ENCODE peak calls at places on chromosomes 4 and X, in six cellular contexts. D, S, H, L, V and N are unnamed samples.

GRCh38 chrX:152895724-152896420 is 2.0 kb upstream of the ZNF185 start:
- DNase-seq in D (no peak), S (peak), H (peak), L (no peak), V (peak), N (peak)

GRCh38 chr4:8202108-8202507 is 3.0 kb downstream of the SH3TC1 start:
- DNase-seq in D (no peak), S (no peak), H (no peak), L (no peak), V (no peak), N (no peak)

GRCh38 chr4:104589264-104589868 is 94.7 kb upstream of the CXXC4 start:
- DNase-seq in D (no peak), S (no peak), H (no peak), L (no peak), V (no peak), N (no peak)

GRCh38 chr4:139242511-139243051 is 37.4 kb downstream of the MGARP start:
- DNase-seq in D (no peak), S (no peak), H (no peak), L (no peak), V (no peak), N (no peak)

GRCh38 chrX:136125106-136125505 is 22.2 kb upstream of the FHL1 start:
- DNase-seq in D (no peak), S (no peak), H (no peak), L (no peak), V (no peak), N (no peak)

GRCh38 chrX:123422875-123423274 is 238.8 kb downstream of the GRIA3 start:
- DNase-seq in D (no peak), S (no peak), H (peak), L (no peak), V (no peak), N (no peak)

GRCh38 chr4:87005690-87006461 is 71.1 kb downstream of the AFF1 start:
- DNase-seq in D (no peak), S (no peak), H (peak), L (no peak), V (no peak), N (no peak)

GRCh38 chrX:33128048-33128805 is 83.1 kb downstream of the DMD start:
- DNase-seq in D (no peak), S (no peak), H (no peak), L (no peak), V (no peak), N (no peak)

GRCh38 chrX:55710701-55711100 is 6.8 kb upstream of the RRAGB start:
- DNase-seq in D (no peak), S (no peak), H (no peak), L (no peak), V (no peak), N (no peak)

GRCh38 chrX:129540068-129540653 is at the start of gene OCRL:
- DNase-seq in D (peak), S (peak), H (peak), L (peak), V (peak), N (peak)

GRCh38 chr4:84235131-84235530 is 264.0 kb downstream of the NKX6-1 start:
- DNase-seq in D (no peak), S (no peak), H (no peak), L (no peak), V (no peak), N (no peak)

GRCh38 chr4:78166582-78166981 is 109.5 kb downstream of the FRAS1 start:
- DNase-seq in D (no peak), S (no peak), H (no peak), L (no peak), V (no peak), N (no peak)

GRCh38 chrX:15404712-15405111 is 20.5 kb upstream of the VEGFD start:
- DNase-seq in D (no peak), S (no peak), H (peak), L (peak), V (no peak), N (no peak)

GRCh38 chr4:139523076-139523475 is 32.9 kb downstream of the SETD7 start:
- DNase-seq in D (no peak), S (peak), H (peak), L (no peak), V (no peak), N (no peak)

GRCh38 chrX:68829594-68830485 is 1.0 kb downstream of the EFNB1 start:
- DNase-seq in D (peak), S (no peak), H (no peak), L (no peak), V (no peak), N (no peak)

GRCh38 chr4:184475096-184475461 is 729 bp upstream of the IRF2 start:
- DNase-seq in D (peak), S (peak), H (peak), L (no peak), V (no peak), N (peak)
- TF ChIP-seq POLR2A in D (no peak), S (no peak), H (no peak), L (no peak), V (no peak), N (no peak)

GRCh38 chr4:188414441-188414840 is 275.2 kb downstream of the TRIML1 start:
- DNase-seq in D (no peak), S (no peak), H (no peak), L (no peak), V (no peak), N (no peak)

GRCh38 chr4:188403272-188403671 is 264.0 kb downstream of the TRIML1 start:
- DNase-seq in D (no peak), S (no peak), H (no peak), L (no peak), V (no peak), N (no peak)

GRCh38 chr4:188412499-188412898 is 273.3 kb downstream of the TRIML1 start:
- DNase-seq in D (no peak), S (no peak), H (no peak), L (no peak), V (no peak), N (no peak)

GRCh38 chr4:188411805-188412204 is 272.6 kb downstream of the TRIML1 start:
- DNase-seq in D (no peak), S (no peak), H (no peak), L (no peak), V (no peak), N (no peak)

GRCh38 chr4:188408244-188409067 is 269.2 kb downstream of the TRIML1 start:
- DNase-seq in D (no peak), S (no peak), H (no peak), L (no peak), V (no peak), N (no peak)
- TF ChIP-seq POLR2A in D (no peak), S (no peak), H (no peak), L (no peak), V (no peak), N (no peak)

GRCh38 chrX:40172169-40172979 is 74.6 kb upstream of the BCOR start:
- DNase-seq in D (peak), S (peak), H (peak), L (no peak), V (no peak), N (no peak)
- TF ChIP-seq POLR2A in D (peak), S (no peak), H (peak), L (no peak), V (no peak), N (no peak)

GRCh38 chrX:11757729-11758399 is at the start of gene MSL3:
- DNase-seq in D (no peak), S (peak), H (peak), L (peak), V (no peak), N (peak)
- TF ChIP-seq POLR2A in D (no peak), S (no peak), H (peak), L (no peak), V (no peak), N (peak)

GRCh38 chr4:145937021-145937861 is 1.4 kb downstream of the ZNF827 start:
- DNase-seq in D (peak), S (peak), H (peak), L (peak), V (no peak), N (no peak)

GRCh38 chr4:145937990-145938611 is 522 bp downstream of the ZNF827 start:
- DNase-seq in D (no peak), S (no peak), H (peak), L (no peak), V (no peak), N (no peak)

GRCh38 chr4:145939241-145939640 is 618 bp upstream of the ZNF827 start:
- DNase-seq in D (no peak), S (no peak), H (no peak), L (no peak), V (no peak), N (no peak)

GRCh38 chr4:145939856-145940255 is 1.2 kb upstream of the ZNF827 start:
- DNase-seq in D (no peak), S (no peak), H (no peak), L (no peak), V (no peak), N (no peak)

DNA sequence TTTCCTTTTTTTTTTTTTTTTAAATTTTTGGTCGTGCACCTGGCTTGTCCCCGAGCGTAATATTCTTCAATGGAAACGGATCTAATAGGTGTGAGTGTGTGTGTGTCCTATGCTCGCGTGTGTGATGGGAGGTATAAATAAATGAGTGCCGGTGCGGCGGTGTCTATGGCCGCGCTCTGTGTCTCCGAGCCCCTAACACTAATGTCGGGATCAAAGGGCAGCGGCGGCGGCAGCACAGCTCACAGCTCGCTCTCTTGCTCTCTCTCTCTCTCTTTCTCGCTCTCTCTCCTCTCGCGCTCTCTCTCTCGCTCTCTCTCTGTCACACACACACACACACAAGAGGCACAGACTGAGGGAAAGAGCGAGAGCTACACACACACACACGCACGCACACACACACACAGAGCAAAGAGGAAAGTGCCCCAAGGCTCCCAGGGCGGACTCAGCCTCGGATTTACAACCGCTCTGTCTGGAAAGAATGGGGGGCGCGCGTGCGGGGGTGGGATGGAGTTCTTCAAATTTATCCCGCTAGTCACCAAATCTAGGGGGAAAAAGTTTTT is at the start of gene ZNF827:
- DNase-seq in D (peak), S (peak), H (peak), L (no peak), V (peak), N (no peak)
- TF ChIP-seq POLR2A in D (no peak), S (no peak), H (peak), L (no peak), V (no peak), N (peak)

DNA sequence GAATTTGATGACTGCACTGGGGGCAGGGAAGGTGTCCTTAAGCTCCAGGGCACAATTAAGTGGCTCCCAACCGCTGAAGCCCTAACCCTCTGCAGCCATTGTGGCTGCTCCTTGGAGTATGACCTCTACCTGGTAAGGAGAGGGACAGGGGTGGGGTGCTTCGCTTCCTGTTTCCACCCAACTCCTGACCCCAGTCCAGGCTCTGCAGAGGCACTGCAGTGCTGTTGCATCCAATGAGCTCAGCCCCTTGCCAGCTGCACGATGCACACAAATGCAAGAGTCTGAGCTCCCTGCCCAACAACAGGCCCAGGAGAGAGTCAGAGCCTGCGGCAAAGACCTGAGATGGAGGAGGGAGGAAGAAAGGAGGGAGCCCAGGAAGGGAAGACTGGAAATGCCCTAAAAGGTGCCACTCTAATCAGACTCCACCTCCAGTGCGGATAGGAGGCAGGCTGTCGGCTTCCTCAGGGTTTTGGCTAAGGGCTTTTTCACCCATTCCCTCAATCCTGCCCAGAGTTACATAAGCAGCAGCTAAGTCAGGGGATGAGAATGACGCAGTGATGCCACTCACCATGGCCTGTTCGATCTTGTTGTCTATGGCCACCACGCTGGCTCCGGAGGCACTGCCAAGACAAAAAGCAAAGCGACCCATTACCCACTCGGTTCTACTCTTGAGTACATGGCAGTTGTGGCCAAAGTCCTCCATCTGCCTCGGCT is 60.1 kb downstream of the TSC22D3 start:
- DNase-seq in D (peak), S (no peak), H (peak), L (no peak), V (no peak), N (no peak)
- TF ChIP-seq POLR2A in D (no peak), S (no peak), H (peak), L (no peak), V (no peak), N (no peak)

DNA sequence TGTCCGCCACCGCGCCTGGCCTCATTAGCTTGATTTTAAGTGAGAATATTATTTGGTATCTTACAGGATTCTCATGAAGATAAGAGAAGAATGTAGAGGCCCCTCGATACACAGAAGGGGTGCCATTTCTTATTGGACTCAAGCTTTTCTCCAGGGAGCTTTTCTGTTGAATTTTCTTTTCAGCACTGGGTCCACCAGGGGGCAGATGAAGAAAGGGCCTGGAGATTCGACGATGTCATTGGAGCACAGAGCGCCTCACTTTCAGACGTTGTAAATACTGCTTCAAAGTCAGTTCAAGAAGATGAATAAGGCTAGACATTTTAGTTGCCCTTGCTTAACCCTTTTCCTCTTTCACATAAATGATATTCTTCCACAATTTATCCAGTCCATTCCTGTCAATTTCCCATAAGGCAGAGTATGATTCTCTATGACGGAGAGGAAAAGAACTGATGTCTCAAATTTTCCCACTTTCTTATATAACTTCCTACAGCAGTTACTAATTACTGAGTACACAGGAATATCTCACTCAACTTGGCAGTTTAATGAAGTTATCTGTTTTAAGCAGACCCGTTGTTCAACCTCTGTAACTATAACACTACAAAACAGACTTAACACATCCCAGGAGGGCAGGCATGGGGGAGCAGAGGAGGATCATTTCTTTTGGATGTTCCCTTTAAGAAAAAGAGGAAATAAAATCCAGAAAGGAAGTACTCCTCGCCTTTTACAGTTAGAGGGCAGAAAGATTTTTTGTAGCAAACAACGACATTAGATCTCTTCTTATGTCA is 12.0 kb upstream of the CENPU start:
- DNase-seq in D (peak), S (peak), H (peak), L (peak), V (peak), N (peak)
- TF ChIP-seq POLR2A in D (no peak), S (no peak), H (no peak), L (no peak), V (no peak), N (no peak)